ENCODE peak calls at places on chromosomes 7 and 10, in four cellular contexts. X, S, B and A are unnamed samples.

GRCh38 chr7:5695037-5695708 is 86.3 kb downstream of the RNF216 start:
- DNase-seq in X (no peak), S (peak; percentile 71), B (peak; percentile 87), A (no peak)

GRCh38 chr7:41809487-41810257 is 106.8 kb upstream of the INHBA start:
- DNase-seq in B (peak; percentile 44), X (no peak), S (no peak), A (no peak)

GRCh38 chr7:1567893-1568292 is 1.9 kb downstream of the PSMG3 start:
- DNase-seq in B (peak; percentile 95), X (no peak), S (no peak), A (peak; percentile 96)

GRCh38 chr10:74047304-74047703 is 49.4 kb downstream of the VCL start:
- DNase-seq in B (peak; percentile 84), S (peak; percentile 34), X (no peak), A (no peak)

GRCh38 chr7:73822319-73823173 is 8.2 kb upstream of the CLDN4 start:
- DNase-seq in B (peak; percentile 94), S (peak; percentile 99), X (peak; percentile 64), A (peak; percentile 96)

GRCh38 chr10:47164126-47164799 is 135.7 kb upstream of the GDF10 start:
- DNase-seq in B (peak; percentile 77), X (no peak), S (peak; percentile 38), A (peak; percentile 43)

GRCh38 chr7:133053321-133053891 is 28.5 kb downstream of the CHCHD3 start:
- DNase-seq in X (peak; percentile 11), S (peak; percentile 85), B (peak; percentile 95), A (peak; percentile 39)

GRCh38 chr7:66442385-66442784 is 186.3 kb upstream of the KCTD7 start:
- DNase-seq in X (no peak), B (no peak), S (no peak), A (no peak)

GRCh38 chr7:46015107-46015868 is 94.2 kb upstream of the IGFBP3 start:
- DNase-seq in B (peak; percentile 78), S (no peak), X (peak; percentile 28), A (no peak)